ENCODE peak calls at places on chromosomes 12 and 14, in five cellular contexts. One of them, this sample, is unnamed.

GRCh38 chr12:15700595-15700994 is 88.6 kb downstream of the EPS8 start:
- DNase-seq in mesenchymal stem cell: peak
- DNase-seq in IMR-90: peak
- DNase-seq in neuronal stem cell: no peak
- DNase-seq in H1: no peak
- DNase-seq in this sample: no peak

GRCh38 chr14:61288720-61289119 is 7.6 kb upstream of the TMEM30B start:
- DNase-seq in H1: no peak
- DNase-seq in IMR-90: no peak
- DNase-seq in mesenchymal stem cell: no peak
- DNase-seq in neuronal stem cell: no peak
- DNase-seq in this sample: no peak

GRCh38 chr14:81303258-81303935 is 82.6 kb upstream of the GTF2A1 start:
- DNase-seq in mesenchymal stem cell: no peak
- DNase-seq in H1: no peak
- DNase-seq in IMR-90: no peak
- DNase-seq in neuronal stem cell: no peak
- DNase-seq in this sample: peak

GRCh38 chr12:42679402-42679801 is 89.9 kb upstream of the PRICKLE1 start:
- DNase-seq in neuronal stem cell: no peak
- DNase-seq in IMR-90: peak
- DNase-seq in mesenchymal stem cell: peak
- DNase-seq in H1: no peak
- DNase-seq in this sample: no peak

GRCh38 chr12:62713723-62714122 is 221.2 kb downstream of the PPM1H start:
- DNase-seq in IMR-90: no peak
- DNase-seq in neuronal stem cell: no peak
- DNase-seq in H1: no peak
- DNase-seq in mesenchymal stem cell: no peak
- DNase-seq in this sample: no peak

GRCh38 chr14:77372304-77372841 is 4.5 kb downstream of the TMED8 start:
- DNase-seq in H1: no peak
- DNase-seq in mesenchymal stem cell: peak
- DNase-seq in IMR-90: peak
- DNase-seq in neuronal stem cell: peak
- DNase-seq in this sample: no peak

GRCh38 chr12:69091447-69092022 is 147.8 kb upstream of the CPSF6 start:
- DNase-seq in IMR-90: no peak
- DNase-seq in H1: no peak
- DNase-seq in neuronal stem cell: no peak
- DNase-seq in mesenchymal stem cell: no peak
- DNase-seq in this sample: no peak

GRCh38 chr12:72272731-72273498 is 745 bp downstream of the TRHDE start:
- DNase-seq in IMR-90: peak
- DNase-seq in mesenchymal stem cell: peak
- DNase-seq in neuronal stem cell: peak
- DNase-seq in H1: peak
- DNase-seq in this sample: no peak

GRCh38 chr14:63890553-63890952 is 37.7 kb downstream of the SYNE2 start:
- DNase-seq in H1: no peak
- DNase-seq in neuronal stem cell: no peak
- DNase-seq in IMR-90: no peak
- DNase-seq in mesenchymal stem cell: no peak
- DNase-seq in this sample: no peak

GRCh38 chr14:91417134-91417982 is at the start of gene CCDC88C:
- DNase-seq in mesenchymal stem cell: no peak
- DNase-seq in neuronal stem cell: peak
- DNase-seq in IMR-90: no peak
- DNase-seq in H1: peak
- DNase-seq in this sample: peak

GRCh38 chr12:32482226-32482625 is 82.9 kb downstream of the FGD4 start:
- DNase-seq in mesenchymal stem cell: no peak
- DNase-seq in neuronal stem cell: no peak
- DNase-seq in H1: no peak
- DNase-seq in IMR-90: no peak
- DNase-seq in this sample: no peak

GRCh38 chr14:91254456-91254855 is 10.0 kb upstream of the GPR68 start:
- DNase-seq in IMR-90: no peak
- DNase-seq in mesenchymal stem cell: no peak
- DNase-seq in H1: no peak
- DNase-seq in neuronal stem cell: no peak
- DNase-seq in this sample: no peak

GRCh38 chr14:23562822-23563472 is 4.6 kb downstream of the AP1G2 start:
- DNase-seq in IMR-90: peak
- DNase-seq in H1: peak
- DNase-seq in mesenchymal stem cell: peak
- DNase-seq in neuronal stem cell: no peak
- DNase-seq in this sample: no peak

GRCh38 chr12:28620281-28620680 is 430.0 kb downstream of the CCDC91 start:
- DNase-seq in mesenchymal stem cell: no peak
- DNase-seq in IMR-90: no peak
- DNase-seq in neuronal stem cell: no peak
- DNase-seq in H1: no peak
- DNase-seq in this sample: no peak

GRCh38 chr12:40216516-40217288 is 8.1 kb upstream of the LRRK2 start:
- DNase-seq in H1: no peak
- DNase-seq in neuronal stem cell: no peak
- DNase-seq in IMR-90: no peak
- DNase-seq in mesenchymal stem cell: peak
- DNase-seq in this sample: no peak

GRCh38 chr14:51451561-51451960 is 200.1 kb upstream of the FRMD6 start:
- DNase-seq in mesenchymal stem cell: no peak
- DNase-seq in IMR-90: no peak
- DNase-seq in H1: no peak
- DNase-seq in neuronal stem cell: no peak
- DNase-seq in this sample: no peak

GRCh38 chr12:77847665-77848431 is 17.2 kb downstream of the NAV3 start:
- DNase-seq in neuronal stem cell: no peak
- DNase-seq in mesenchymal stem cell: peak
- DNase-seq in H1: no peak
- DNase-seq in IMR-90: peak
- DNase-seq in this sample: no peak

GRCh38 chr14:60565211-60565610 is 56.3 kb downstream of the SIX6 start:
- DNase-seq in mesenchymal stem cell: no peak
- DNase-seq in IMR-90: peak
- DNase-seq in H1: no peak
- DNase-seq in neuronal stem cell: no peak
- DNase-seq in this sample: no peak

GRCh38 chr14:104873380-104874055 is 8.4 kb downstream of the CEP170B start:
- DNase-seq in mesenchymal stem cell: no peak
- DNase-seq in H1: peak
- DNase-seq in neuronal stem cell: no peak
- DNase-seq in IMR-90: no peak
- DNase-seq in this sample: no peak

GRCh38 chr14:29442720-29443119 is 484.9 kb downstream of the PRKD1 start:
- DNase-seq in neuronal stem cell: no peak
- DNase-seq in mesenchymal stem cell: peak
- DNase-seq in IMR-90: peak
- DNase-seq in H1: no peak
- DNase-seq in this sample: no peak

GRCh38 chr14:81192594-81192993 is 28.2 kb downstream of the GTF2A1 start:
- DNase-seq in IMR-90: no peak
- DNase-seq in neuronal stem cell: no peak
- DNase-seq in mesenchymal stem cell: no peak
- DNase-seq in H1: no peak
- DNase-seq in this sample: no peak

GRCh38 chr14:37230551-37231194 is 32.9 kb downstream of the MIPOL1 start:
- DNase-seq in neuronal stem cell: peak
- DNase-seq in IMR-90: peak
- DNase-seq in H1: no peak
- DNase-seq in mesenchymal stem cell: peak
- DNase-seq in this sample: peak

GRCh38 chr12:117680311-117680710 is 288.5 kb downstream of the KSR2 start:
- DNase-seq in H1: no peak
- DNase-seq in IMR-90: no peak
- DNase-seq in neuronal stem cell: no peak
- DNase-seq in mesenchymal stem cell: peak
- DNase-seq in this sample: peak

GRCh38 chr14:55454264-55455151 is 14.1 kb upstream of the TBPL2 start:
- DNase-seq in IMR-90: peak
- DNase-seq in H1: peak
- DNase-seq in neuronal stem cell: no peak
- DNase-seq in mesenchymal stem cell: peak
- DNase-seq in this sample: peak

GRCh38 chr12:122839907-122840554 is 4.8 kb downstream of the HIP1R start:
- DNase-seq in mesenchymal stem cell: no peak
- DNase-seq in H1: no peak
- DNase-seq in neuronal stem cell: no peak
- DNase-seq in IMR-90: no peak
- DNase-seq in this sample: no peak

GRCh38 chr14:59454131-59454530 is 11.0 kb downstream of the GPR135 start:
- DNase-seq in IMR-90: peak
- DNase-seq in neuronal stem cell: no peak
- DNase-seq in H1: no peak
- DNase-seq in mesenchymal stem cell: peak
- DNase-seq in this sample: peak

GRCh38 chr14:51328942-51329350 is 88.9 kb downstream of the TMX1 start:
- DNase-seq in IMR-90: peak
- DNase-seq in H1: no peak
- DNase-seq in neuronal stem cell: no peak
- DNase-seq in mesenchymal stem cell: peak
- DNase-seq in this sample: no peak

GRCh38 chr12:26646571-26646970 is 186.4 kb downstream of the ITPR2 start:
- DNase-seq in H1: no peak
- DNase-seq in mesenchymal stem cell: no peak
- DNase-seq in IMR-90: peak
- DNase-seq in neuronal stem cell: no peak
- DNase-seq in this sample: peak

GRCh38 chr12:26648066-26648465 is 184.9 kb downstream of the ITPR2 start:
- DNase-seq in IMR-90: no peak
- DNase-seq in H1: no peak
- DNase-seq in mesenchymal stem cell: no peak
- DNase-seq in neuronal stem cell: no peak
- DNase-seq in this sample: no peak

GRCh38 chr12:26642361-26642760 is 190.6 kb downstream of the ITPR2 start:
- DNase-seq in IMR-90: peak
- DNase-seq in neuronal stem cell: no peak
- DNase-seq in H1: no peak
- DNase-seq in mesenchymal stem cell: peak
- DNase-seq in this sample: no peak

GRCh38 chr12:26647091-26647490 is 185.9 kb downstream of the ITPR2 start:
- DNase-seq in H1: no peak
- DNase-seq in mesenchymal stem cell: no peak
- DNase-seq in neuronal stem cell: no peak
- DNase-seq in IMR-90: peak
- DNase-seq in this sample: no peak

GRCh38 chr12:26643532-26644315 is 189.3 kb downstream of the ITPR2 start:
- DNase-seq in IMR-90: no peak
- DNase-seq in neuronal stem cell: peak
- DNase-seq in mesenchymal stem cell: no peak
- DNase-seq in H1: no peak
- DNase-seq in this sample: no peak
- H3K14ac ChIP-seq in IMR-90: no peak
- H3K14ac ChIP-seq in neuronal stem cell: no peak
- H3K14ac ChIP-seq in mesenchymal stem cell: no peak
- H3K14ac ChIP-seq in H1: no peak
- H3K14ac ChIP-seq in this sample: no peak

GRCh38 chr12:96321941-96322340 is 78.3 kb downstream of the CDK17 start:
- DNase-seq in H1: no peak
- DNase-seq in neuronal stem cell: no peak
- DNase-seq in mesenchymal stem cell: no peak
- DNase-seq in IMR-90: no peak
- DNase-seq in this sample: no peak
- H3K14ac ChIP-seq in H1: no peak
- H3K14ac ChIP-seq in neuronal stem cell: no peak
- H3K14ac ChIP-seq in mesenchymal stem cell: no peak
- H3K14ac ChIP-seq in IMR-90: no peak
- H3K14ac ChIP-seq in this sample: no peak

DNA sequence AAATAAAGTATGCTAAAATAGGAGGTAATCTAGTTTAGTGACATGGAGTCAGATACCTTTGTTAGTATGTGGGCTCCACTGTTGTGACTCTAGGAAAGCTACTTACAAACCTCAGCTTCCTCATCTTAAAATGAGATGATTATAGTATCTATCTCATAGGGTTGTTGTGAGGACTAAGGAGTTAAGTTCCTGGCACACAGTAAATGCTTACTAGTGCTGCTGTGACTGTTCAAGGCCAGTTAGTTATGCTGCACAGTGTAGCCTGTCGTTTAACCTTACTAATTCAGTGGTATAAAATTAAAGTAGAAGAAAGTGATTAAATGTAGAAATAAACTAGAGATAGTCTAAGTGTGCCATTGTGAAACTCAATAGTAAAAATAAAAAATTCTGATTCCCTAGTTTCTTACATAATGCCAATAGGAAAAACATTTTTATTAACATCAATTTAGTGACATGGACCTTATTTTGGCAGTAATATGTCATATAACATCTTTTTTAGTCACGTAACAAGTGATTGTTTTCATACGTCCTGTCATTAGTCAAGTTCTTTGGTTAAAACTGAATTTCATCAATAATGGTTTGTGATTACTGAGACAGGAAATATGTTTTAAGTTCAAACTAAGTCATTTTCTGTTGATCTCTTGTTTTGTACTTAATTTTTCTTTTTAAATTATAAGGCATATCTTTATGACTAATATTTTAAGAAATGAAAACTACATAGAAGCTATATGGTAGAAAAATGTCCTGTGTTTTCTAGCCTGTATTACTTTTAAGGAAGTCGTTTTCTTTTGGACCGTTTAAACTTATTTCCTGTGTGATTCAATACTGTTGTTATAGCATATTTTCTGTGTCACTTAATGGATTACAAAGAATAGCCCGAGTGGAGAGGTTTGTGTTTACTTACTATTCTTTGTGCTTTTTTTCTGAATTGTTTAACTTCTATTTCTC is 74.0 kb downstream of the PCNX1 start:
- DNase-seq in IMR-90: peak
- DNase-seq in mesenchymal stem cell: no peak
- DNase-seq in neuronal stem cell: no peak
- DNase-seq in H1: no peak
- DNase-seq in this sample: no peak
- H3K14ac ChIP-seq in IMR-90: no peak
- H3K14ac ChIP-seq in mesenchymal stem cell: no peak
- H3K14ac ChIP-seq in neuronal stem cell: no peak
- H3K14ac ChIP-seq in H1: no peak
- H3K14ac ChIP-seq in this sample: no peak

GRCh38 chr12:133129368-133130037 is 571 bp downstream of the ZNF891 start:
- DNase-seq in IMR-90: peak
- DNase-seq in mesenchymal stem cell: no peak
- DNase-seq in H1: peak
- DNase-seq in neuronal stem cell: no peak
- DNase-seq in this sample: peak

GRCh38 chr12:133135747-133136146 is 5.3 kb downstream of the ZNF10 start:
- DNase-seq in mesenchymal stem cell: no peak
- DNase-seq in IMR-90: no peak
- DNase-seq in neuronal stem cell: no peak
- DNase-seq in H1: no peak
- DNase-seq in this sample: no peak

GRCh38 chr12:133130038-133130807 is at the start of the genes ZNF10 and ZNF891:
- DNase-seq in IMR-90: peak
- DNase-seq in mesenchymal stem cell: peak
- DNase-seq in neuronal stem cell: peak
- DNase-seq in H1: peak
- DNase-seq in this sample: peak

DNA sequence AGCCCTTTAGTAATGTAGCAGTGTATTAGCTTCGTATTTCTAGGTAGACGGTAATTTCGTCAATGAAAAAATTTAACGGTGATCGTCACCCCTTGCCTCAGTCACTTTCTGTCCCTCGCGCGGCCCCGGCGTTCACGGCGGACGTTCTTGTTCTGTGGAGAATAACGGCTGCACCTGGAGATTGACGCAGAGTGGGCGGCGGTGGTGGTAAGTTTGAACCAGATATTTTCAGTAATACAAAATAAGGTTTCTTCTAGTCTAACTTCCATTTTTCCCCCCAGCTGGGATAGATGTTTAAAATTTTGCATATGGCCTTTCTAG is 341 bp downstream of the ZNF10 start:
- DNase-seq in neuronal stem cell: no peak
- DNase-seq in IMR-90: no peak
- DNase-seq in mesenchymal stem cell: no peak
- DNase-seq in H1: no peak
- DNase-seq in this sample: no peak
- H3K14ac ChIP-seq in neuronal stem cell: peak
- H3K14ac ChIP-seq in IMR-90: peak
- H3K14ac ChIP-seq in mesenchymal stem cell: no peak
- H3K14ac ChIP-seq in H1: no peak
- H3K14ac ChIP-seq in this sample: peak

This sample was measured in trophoblast cell.